ENCODE peak calls at places on chromosomes 1 and 21, in eight cellular contexts. F is endothelial cell, T is breast epithelium, L is pulmonary artery endothelial cell, Z is neural progenitor cell, V is NCI-H774, S is Caki2, J is GM12891. E is an unnamed sample.

GRCh38 chr21:34603002-34603709 is 11.8 kb downstream of the RCAN1 start:
- DNase-seq in F (peak; percentile 83), T (peak; percentile 84), L (peak; percentile 15), Z (peak; percentile 86), V (peak; percentile 87), S (peak; percentile 50), J (peak; percentile 43), E (peak; percentile 75)

GRCh38 chr1:59511476-59512465 is 214.9 kb downstream of the FGGY start:
- DNase-seq in F (no peak), T (no peak), L (no peak), Z (no peak), V (no peak), S (no peak), J (no peak), E (no peak)

GRCh38 chr21:44262338-44263048 is 796 bp upstream of the DNMT3L start:
- DNase-seq in F (no peak), T (no peak), L (no peak), Z (no peak), V (no peak), S (no peak), J (no peak), E (no peak)

GRCh38 chr1:182205378-182206022 is 144.0 kb upstream of the ZNF648 start:
- DNase-seq in F (no peak), T (no peak), L (no peak), Z (no peak), V (no peak), S (no peak), J (no peak), E (no peak)

GRCh38 chr1:155208656-155209372 is at the start of gene MTX1:
- DNase-seq in F (peak; percentile 91), T (peak; percentile 87), L (no peak), Z (peak; percentile 96), V (peak; percentile 74), S (peak; percentile 79), J (peak; percentile 91), E (peak; percentile 93)

GRCh38 chr1:228045405-228045804 is 37.1 kb upstream of the ARF1 start:
- DNase-seq in F (no peak), T (no peak), L (no peak), Z (no peak), V (no peak), S (no peak), J (no peak), E (no peak)

GRCh38 chr1:29640428-29640785 is 404.1 kb downstream of the PTPRU start:
- DNase-seq in F (no peak), T (no peak), L (no peak), Z (no peak), V (no peak), S (no peak), J (no peak), E (no peak)

GRCh38 chr1:42940851-42941639 is 17.6 kb downstream of the SLC2A1 start:
- DNase-seq in F (no peak), T (peak; percentile 89), L (peak; percentile 98), Z (no peak), V (no peak), S (peak; percentile 95), J (no peak), E (no peak)

GRCh38 chr1:19645544-19646252 is 1.6 kb downstream of the NBL1 start:
- DNase-seq in F (no peak), T (no peak), L (no peak), Z (peak; percentile 36), V (no peak), S (no peak), J (no peak), E (no peak)

GRCh38 chr1:220906561-220907334 is 27.5 kb downstream of the HLX start:
- DNase-seq in F (no peak), T (no peak), L (no peak), Z (no peak), V (no peak), S (peak; percentile 52), J (no peak), E (no peak)

GRCh38 chr1:55997550-55997949 is 581.8 kb downstream of the PLPP3 start:
- DNase-seq in F (no peak), T (no peak), L (no peak), Z (no peak), V (no peak), S (no peak), J (no peak), E (no peak)

GRCh38 chr1:182703539-182703938 is 19.2 kb upstream of the RGS8 start:
- DNase-seq in F (no peak), T (no peak), L (no peak), Z (no peak), V (peak; percentile 62), S (no peak), J (no peak), E (no peak)

GRCh38 chr1:66890621-66891020 is 34.0 kb downstream of the DNAI4 start:
- DNase-seq in F (no peak), T (no peak), L (no peak), Z (no peak), V (no peak), S (no peak), J (no peak), E (no peak)

GRCh38 chr1:245978915-245979314 is 528.2 kb downstream of the SMYD3 start:
- DNase-seq in F (no peak), T (no peak), L (no peak), Z (no peak), V (no peak), S (no peak), J (no peak), E (no peak)

GRCh38 chr1:31617218-31617916 is at the start of gene HCRTR1:
- DNase-seq in F (no peak), T (peak; percentile 7), L (no peak), Z (peak; percentile 50), V (no peak), S (no peak), J (no peak), E (no peak)

GRCh38 chr1:228457017-228457395 is 30.2 kb upstream of the RNF187 start:
- DNase-seq in F (no peak), T (no peak), L (no peak), Z (no peak), V (no peak), S (no peak), J (no peak), E (no peak)

GRCh38 chr1:213103377-213104306 is 52.6 kb downstream of the RPS6KC1 start:
- DNase-seq in F (no peak), T (no peak), L (no peak), Z (no peak), V (no peak), S (no peak), J (no peak), E (no peak)

GRCh38 chr1:116365353-116365780 is 7.7 kb upstream of the ATP1A1 start:
- DNase-seq in F (no peak), T (no peak), L (no peak), Z (no peak), V (no peak), S (no peak), J (no peak), E (no peak)

GRCh38 chr1:212452323-212453155 is 19.8 kb downstream of the NENF start:
- DNase-seq in F (no peak), T (no peak), L (no peak), Z (no peak), V (no peak), S (no peak), J (no peak), E (no peak)